ENCODE peak calls at places on chromosomes 4 and X, in nine cellular contexts. C is mammary epithelial cell; Y is BE2C; V is naive thymus-derived CD4-positive, alpha-beta T cell; G is uterus; S is right lobe of liver; U is mesenchymal stem cell; F is GM23338; O is mucosa of descending colon. B is an unnamed sample. For H3K4me1, the result is how much of the 10 kb centered on the place peaks cover.

GRCh38 chr4:139301821-139302611 is at the start of gene NDUFC1:
- DNase-seq in C (peak), Y (peak), V (peak), G (peak), S (peak), U (peak), F (peak), O (peak), B (peak)

GRCh38 chr4:827209-828081 is 1.5 kb upstream of the CPLX1 start:
- DNase-seq in C (no peak), Y (peak), V (no peak), G (no peak), S (peak), U (no peak), F (peak), O (peak), B (no peak)

GRCh38 chrX:106481341-106481740 is 130.4 kb upstream of the RADX start:
- DNase-seq in C (peak), Y (peak), V (peak), G (no peak), S (no peak), U (peak), F (peak), O (no peak), B (no peak)

GRCh38 chr4:78776729-78777555 is 792 bp downstream of the BMP2K start:
- DNase-seq in C (peak), Y (peak), V (peak), G (peak), S (peak), U (peak), F (peak), O (peak), B (peak)

GRCh38 chr4:125681240-125681639 is 366.5 kb downstream of the FAT4 start:
- DNase-seq in C (no peak), Y (no peak), V (no peak), G (no peak), S (no peak), U (no peak), F (no peak), O (no peak), B (no peak)

GRCh38 chr4:125744891-125745364 is 430.2 kb downstream of the FAT4 start:
- DNase-seq in C (no peak), Y (no peak), V (no peak), G (no peak), S (no peak), U (no peak), F (no peak), O (no peak), B (no peak)

GRCh38 chrX:41909068-41909467 is 14.3 kb downstream of the CASK start:
- DNase-seq in C (no peak), Y (no peak), V (peak), G (no peak), S (no peak), U (no peak), F (no peak), O (no peak), B (no peak)

GRCh38 chrX:153469811-153470410 is 465 bp downstream of the HAUS7 start:
- DNase-seq in C (peak), Y (peak), V (no peak), G (no peak), S (no peak), U (peak), F (peak), O (no peak), B (no peak)

GRCh38 chrX:46456125-46456922 is 88.9 kb downstream of the ZNF674 start:
- DNase-seq in C (no peak), Y (no peak), V (no peak), G (peak), S (no peak), U (peak), F (no peak), O (no peak), B (no peak)

GRCh38 chrX:68883800-68884199 is 55.0 kb downstream of the EFNB1 start:
- DNase-seq in C (no peak), Y (no peak), V (no peak), G (no peak), S (no peak), U (no peak), F (no peak), O (no peak), B (no peak)

GRCh38 chr4:98909646-98910045 is 19.3 kb downstream of the EIF4E start:
- DNase-seq in C (no peak), Y (no peak), V (no peak), G (no peak), S (no peak), U (no peak), F (no peak), O (no peak), B (no peak)

GRCh38 chrX:103329991-103330390 is at the start of gene TCEAL7:
- DNase-seq in C (no peak), Y (peak), V (no peak), G (peak), S (no peak), U (no peak), F (peak), O (no peak), B (no peak)

GRCh38 chr4:37985730-37986275 is 25.6 kb downstream of the PTTG2 start:
- DNase-seq in C (no peak), Y (no peak), V (no peak), G (no peak), S (no peak), U (no peak), F (no peak), O (no peak), B (no peak)

GRCh38 chr4:37990731-37991130 is 30.5 kb downstream of the PTTG2 start:
- DNase-seq in C (no peak), Y (no peak), V (no peak), G (no peak), S (no peak), U (no peak), F (no peak), O (no peak), B (no peak)

GRCh38 chr4:37988670-37989069 is 28.5 kb downstream of the PTTG2 start:
- DNase-seq in C (no peak), Y (no peak), V (no peak), G (no peak), S (no peak), U (no peak), F (peak), O (no peak), B (no peak)

GRCh38 chr4:37991623-37992410 is 31.6 kb downstream of the PTTG2 start:
- DNase-seq in C (no peak), Y (no peak), V (no peak), G (no peak), S (no peak), U (no peak), F (peak), O (no peak), B (no peak)

DNA sequence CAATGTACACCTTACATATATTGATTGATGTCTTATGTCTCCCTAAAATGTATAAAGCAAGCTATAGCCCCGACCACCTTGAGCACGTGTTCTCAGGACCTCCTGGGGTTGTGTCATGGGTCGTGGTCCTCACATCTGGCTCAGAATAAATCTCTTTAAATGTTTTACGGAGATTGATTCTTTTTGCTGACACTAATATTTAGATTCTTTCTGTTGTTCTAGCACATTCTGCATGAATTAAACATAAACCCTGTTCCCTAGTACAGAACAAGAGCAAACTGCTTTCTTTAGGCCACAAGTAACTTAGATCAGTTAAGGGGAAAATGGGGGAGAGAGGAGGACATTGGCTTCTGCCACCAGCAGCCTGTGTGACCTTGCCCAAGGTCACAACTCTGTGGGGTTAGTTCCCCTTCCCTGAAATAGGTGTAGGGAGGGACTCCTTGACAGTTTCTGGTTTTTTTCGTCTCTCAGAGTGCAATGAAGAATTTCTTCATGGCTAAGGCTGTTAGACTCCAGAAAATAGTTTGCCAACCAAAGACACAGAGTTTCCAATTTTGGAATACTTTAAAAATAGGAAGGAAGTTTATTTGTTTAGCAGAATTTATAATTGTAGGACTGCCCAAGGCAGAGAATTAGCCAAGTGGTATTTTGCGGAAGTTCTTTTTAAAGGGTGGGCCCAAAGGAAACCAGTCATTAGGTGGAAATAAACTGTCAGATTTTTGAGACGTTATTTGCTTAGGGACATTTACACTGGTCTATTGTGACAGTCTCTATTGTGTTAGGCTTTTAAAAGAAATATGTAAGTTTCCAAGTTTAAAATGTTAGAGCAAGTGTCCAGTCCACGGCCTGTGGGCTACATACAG is 29.4 kb downstream of the PTTG2 start:
- DNase-seq in C (no peak), Y (no peak), V (no peak), G (no peak), S (no peak), U (no peak), F (no peak), O (no peak), B (no peak)
- H3K4me1 ChIP-seq in C (under half), Y (under half), V (under half), G (under half), S (under half), U (under half), F (half or more), O (under half), B (under half)

GRCh38 chrX:19772759-19773623 is 114.4 kb downstream of the SH3KBP1 start:
- DNase-seq in C (no peak), Y (no peak), V (no peak), G (no peak), S (no peak), U (no peak), F (no peak), O (no peak), B (no peak)
- H3K4me1 ChIP-seq in C (under half), Y (under half), V (half or more), G (under half), S (under half), U (under half), F (under half), O (under half), B (under half)

DNA sequence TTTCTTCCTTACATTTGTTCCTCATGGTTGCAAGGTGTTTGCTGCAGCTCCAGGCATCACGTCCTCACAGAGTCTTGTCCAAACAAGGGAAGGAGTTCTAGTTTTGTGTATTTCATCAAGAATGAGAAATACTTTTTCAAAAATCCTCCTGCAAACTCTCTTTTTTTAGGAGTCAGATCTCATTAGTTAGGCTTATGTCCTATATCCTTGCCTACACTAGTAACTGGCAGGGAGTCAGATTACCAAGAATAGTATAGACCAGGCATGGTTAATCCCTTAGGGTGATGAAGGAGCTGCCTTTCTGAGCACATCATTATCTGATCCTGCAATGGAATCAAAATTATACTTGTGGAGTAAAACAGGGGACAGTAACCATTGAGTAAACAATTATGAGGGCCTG is 160.4 kb downstream of the SHROOM3 start:
- DNase-seq in C (no peak), Y (no peak), V (no peak), G (no peak), S (no peak), U (no peak), F (no peak), O (no peak), B (no peak)
- H3K4me1 ChIP-seq in C (under half), Y (under half), V (under half), G (under half), S (under half), U (under half), F (under half), O (under half), B (under half)

GRCh38 chr4:41176357-41176756 is 38.0 kb downstream of the APBB2 start:
- DNase-seq in C (no peak), Y (no peak), V (no peak), G (no peak), S (no peak), U (peak), F (no peak), O (no peak), B (no peak)

GRCh38 chr4:41181037-41181436 is 33.3 kb downstream of the APBB2 start:
- DNase-seq in C (no peak), Y (no peak), V (no peak), G (no peak), S (no peak), U (no peak), F (no peak), O (no peak), B (no peak)

GRCh38 chr4:41177016-41177415 is 37.3 kb downstream of the APBB2 start:
- DNase-seq in C (peak), Y (no peak), V (no peak), G (no peak), S (no peak), U (peak), F (no peak), O (no peak), B (no peak)

GRCh38 chr4:41178372-41179085 is 35.8 kb downstream of the APBB2 start:
- DNase-seq in C (peak), Y (no peak), V (no peak), G (no peak), S (no peak), U (peak), F (no peak), O (no peak), B (no peak)

DNA sequence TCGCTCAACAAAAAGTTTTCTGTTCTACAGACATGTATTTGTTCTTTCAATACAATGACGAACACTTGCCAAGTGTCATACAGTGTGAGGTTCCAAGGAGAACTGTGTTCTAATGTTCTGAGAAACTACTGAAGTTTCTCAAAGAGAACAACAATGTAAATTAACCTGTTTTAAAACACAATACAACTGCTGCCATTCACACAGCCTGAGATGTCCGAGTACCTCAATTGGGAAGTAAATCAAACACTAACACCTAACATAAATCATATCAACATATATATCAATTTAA is 35.3 kb downstream of the APBB2 start:
- DNase-seq in C (no peak), Y (no peak), V (no peak), G (no peak), S (no peak), U (no peak), F (no peak), O (no peak), B (no peak)
- H3K4me1 ChIP-seq in C (under half), Y (under half), V (under half), G (under half), S (under half), U (under half), F (under half), O (under half), B (under half)

GRCh38 chrX:13750812-13751211 is 16.3 kb downstream of the OFD1 start:
- DNase-seq in C (no peak), Y (no peak), V (no peak), G (no peak), S (no peak), U (no peak), F (no peak), O (no peak), B (no peak)
- H3K4me1 ChIP-seq in C (under half), Y (under half), V (under half), G (under half), S (under half), U (under half), F (under half), O (under half), B (under half)

GRCh38 chr4:153115322-153116100 is 88.7 kb upstream of the TRIM2 start:
- DNase-seq in C (peak), Y (no peak), V (peak), G (no peak), S (no peak), U (peak), F (no peak), O (no peak), B (peak)

GRCh38 chr4:153117554-153117953 is 86.7 kb upstream of the TRIM2 start:
- DNase-seq in C (no peak), Y (no peak), V (no peak), G (no peak), S (no peak), U (no peak), F (peak), O (no peak), B (peak)

GRCh38 chr4:153116801-153117200 is 87.4 kb upstream of the TRIM2 start:
- DNase-seq in C (no peak), Y (no peak), V (no peak), G (no peak), S (no peak), U (no peak), F (no peak), O (no peak), B (no peak)

GRCh38 chr4:153114771-153115321 is 89.4 kb upstream of the TRIM2 start:
- DNase-seq in C (peak), Y (no peak), V (peak), G (no peak), S (no peak), U (peak), F (no peak), O (no peak), B (peak)

DNA sequence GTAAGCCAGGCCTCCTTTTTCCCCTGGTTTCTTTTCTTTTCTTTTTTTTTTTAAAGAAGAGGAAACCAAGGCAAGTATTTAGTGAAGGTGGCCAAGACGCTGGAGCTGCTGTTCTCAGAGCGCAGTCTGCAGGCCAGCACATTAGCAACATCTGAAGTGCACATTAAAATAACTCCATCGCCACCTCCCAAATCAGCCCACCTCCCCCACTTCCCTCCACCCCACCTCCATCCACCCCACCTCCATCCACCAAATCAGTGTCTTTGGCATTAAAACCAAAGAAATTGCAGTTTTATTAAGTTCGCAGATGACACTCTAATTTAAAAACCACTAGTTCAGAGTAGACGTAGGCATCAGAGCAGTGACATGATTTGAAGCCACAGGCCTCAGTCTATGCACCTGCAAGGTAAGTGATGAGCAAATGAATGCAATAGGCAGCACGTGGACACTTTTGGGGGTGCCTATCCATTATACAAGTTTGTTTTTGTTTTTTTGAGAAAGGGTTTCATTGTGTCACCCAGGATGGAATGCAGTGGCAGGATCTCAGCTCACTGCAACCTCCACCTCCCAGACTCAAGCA is 88.1 kb upstream of the TRIM2 start:
- DNase-seq in C (no peak), Y (no peak), V (peak), G (no peak), S (no peak), U (no peak), F (no peak), O (no peak), B (peak)
- H3K4me1 ChIP-seq in C (under half), Y (under half), V (half or more), G (under half), S (under half), U (under half), F (under half), O (under half), B (under half)

B was measured in right atrium auricular region.